ENCODE peak calls at places on chromosome 12, in six cellular contexts. H is astrocyte of the spinal cord, C is fibroblast of mammary gland, X is tibial nerve, V is foreskin fibroblast, G is ascending aorta. W is an unnamed sample.

GRCh38 chr12:111126331-111126730 is 206.0 kb upstream of the MYL2 start:
- DNase-seq in V (no peak), H (no peak), X (no peak), G (no peak), C (peak), W (no peak)

GRCh38 chr12:57875753-57876547 is 29.4 kb upstream of the CTDSP2 start:
- DNase-seq in C (no peak), X (no peak), G (no peak), H (no peak), V (no peak), W (no peak)

GRCh38 chr12:58302487-58303011 is 361.2 kb downstream of the ATP23 start:
- DNase-seq in V (no peak), H (no peak), C (no peak), G (no peak), X (no peak), W (no peak)

GRCh38 chr12:28237423-28237822 is 47.2 kb downstream of the CCDC91 start:
- DNase-seq in C (peak), X (no peak), H (no peak), G (no peak), V (peak), W (no peak)

GRCh38 chr12:124523071-124523470 is 44.3 kb downstream of the NCOR2 start:
- DNase-seq in H (no peak), G (no peak), X (no peak), V (peak), C (no peak), W (no peak)

GRCh38 chr12:68932123-68932700 is 759 bp downstream of the CPM start:
- DNase-seq in X (no peak), G (no peak), C (peak), H (no peak), V (no peak), W (no peak)

GRCh38 chr12:81573228-81573627 is 185.9 kb downstream of the PPFIA2 start:
- DNase-seq in H (peak), V (peak), X (no peak), C (peak), G (no peak), W (no peak)

GRCh38 chr12:117038919-117039318 is 60.3 kb downstream of the TESC start:
- DNase-seq in C (no peak), X (no peak), V (no peak), G (no peak), H (no peak), W (no peak)

GRCh38 chr12:132237772-132238486 is 91.5 kb downstream of the GALNT9 start:
- DNase-seq in V (no peak), C (no peak), G (no peak), X (no peak), H (no peak), W (no peak)

GRCh38 chr12:122063691-122064033 is 14.9 kb upstream of the MLXIP start:
- DNase-seq in G (no peak), V (no peak), H (no peak), X (no peak), C (no peak), W (no peak)

GRCh38 chr12:41073633-41074576 is 114.2 kb upstream of the PDZRN4 start:
- DNase-seq in H (no peak), V (no peak), G (no peak), X (no peak), C (no peak), W (no peak)

GRCh38 chr12:80641936-80642335 is 65.5 kb upstream of the MYF6 start:
- DNase-seq in C (peak), H (no peak), X (no peak), G (no peak), V (no peak), W (no peak)

DNA sequence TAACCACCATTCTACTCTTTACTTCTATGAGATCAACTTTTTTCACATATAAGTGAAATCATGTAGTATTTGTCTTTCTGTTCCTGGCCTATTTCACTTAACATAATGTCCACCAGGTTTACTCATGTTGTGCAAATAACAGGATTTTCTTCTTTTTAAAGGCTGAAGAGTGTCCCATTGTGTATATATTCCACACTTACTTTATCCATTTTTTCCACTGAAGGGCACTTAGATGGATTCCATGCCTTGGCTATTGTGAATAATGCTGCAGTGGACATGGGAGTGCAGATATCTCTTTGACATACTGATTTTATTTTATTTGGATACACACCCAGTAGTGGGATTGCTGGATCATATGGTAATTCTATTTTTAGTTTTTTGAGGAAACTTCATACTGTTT is 181.1 kb upstream of the HMGA2 start:
- DNase-seq in G (no peak), V (peak), X (no peak), H (no peak), C (peak), W (no peak)
- TF ChIP-seq CTCF in G (no peak), V (no peak), X (no peak), H (no peak), C (no peak), W (no peak)

DNA sequence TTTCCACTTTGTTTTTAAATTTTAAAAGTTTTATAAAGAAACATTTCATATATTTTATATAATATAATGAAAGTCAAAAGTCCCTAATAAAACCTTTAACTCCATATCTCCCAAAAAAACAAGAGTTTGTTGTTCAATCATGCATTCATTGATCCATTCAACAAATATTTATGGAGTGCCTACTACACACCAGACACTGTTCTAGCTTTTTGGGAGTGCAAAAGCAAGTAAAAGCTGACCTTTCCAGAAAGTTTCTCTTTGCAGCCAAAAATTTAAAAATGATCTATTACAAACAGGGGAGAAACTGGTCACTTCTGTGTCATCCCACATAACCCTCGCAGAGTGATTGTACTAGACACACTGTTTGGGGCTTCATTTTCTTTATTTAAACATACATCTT is 740.0 kb upstream of the TBX3 start:
- DNase-seq in H (no peak), G (no peak), C (no peak), X (no peak), V (no peak), W (no peak)
- H3K4me3 ChIP-seq in H (no peak), G (no peak), C (no peak), X (no peak), V (no peak), W (no peak)

DNA sequence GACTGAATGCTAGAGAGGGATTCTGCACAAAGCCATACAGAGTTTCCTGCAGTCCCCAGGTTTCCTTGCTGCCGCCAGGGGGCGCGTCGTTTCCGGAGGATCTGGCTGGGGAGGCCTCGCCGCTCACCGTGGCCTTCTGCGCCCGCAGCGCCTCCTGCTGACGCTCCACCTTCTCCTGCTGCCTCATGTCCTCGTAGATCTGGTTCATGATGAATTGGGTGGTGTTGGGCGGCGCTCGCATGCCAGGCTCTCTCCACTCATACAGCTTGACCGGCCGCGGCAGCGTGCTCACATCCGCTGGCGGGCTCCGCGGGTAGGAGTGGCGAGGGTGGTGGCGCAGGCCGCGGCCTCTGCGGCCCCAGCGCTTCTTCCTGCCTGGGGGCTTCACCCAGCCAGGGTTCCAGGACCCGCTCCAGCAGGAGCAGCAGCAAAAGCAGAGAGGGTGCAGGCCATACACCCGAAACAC is 987 bp downstream of the CCER1 start:
- DNase-seq in G (no peak), H (no peak), V (no peak), X (no peak), C (no peak), W (no peak)
- TF ChIP-seq CTCF in G (no peak), H (peak), V (no peak), X (no peak), C (peak), W (peak)

DNA sequence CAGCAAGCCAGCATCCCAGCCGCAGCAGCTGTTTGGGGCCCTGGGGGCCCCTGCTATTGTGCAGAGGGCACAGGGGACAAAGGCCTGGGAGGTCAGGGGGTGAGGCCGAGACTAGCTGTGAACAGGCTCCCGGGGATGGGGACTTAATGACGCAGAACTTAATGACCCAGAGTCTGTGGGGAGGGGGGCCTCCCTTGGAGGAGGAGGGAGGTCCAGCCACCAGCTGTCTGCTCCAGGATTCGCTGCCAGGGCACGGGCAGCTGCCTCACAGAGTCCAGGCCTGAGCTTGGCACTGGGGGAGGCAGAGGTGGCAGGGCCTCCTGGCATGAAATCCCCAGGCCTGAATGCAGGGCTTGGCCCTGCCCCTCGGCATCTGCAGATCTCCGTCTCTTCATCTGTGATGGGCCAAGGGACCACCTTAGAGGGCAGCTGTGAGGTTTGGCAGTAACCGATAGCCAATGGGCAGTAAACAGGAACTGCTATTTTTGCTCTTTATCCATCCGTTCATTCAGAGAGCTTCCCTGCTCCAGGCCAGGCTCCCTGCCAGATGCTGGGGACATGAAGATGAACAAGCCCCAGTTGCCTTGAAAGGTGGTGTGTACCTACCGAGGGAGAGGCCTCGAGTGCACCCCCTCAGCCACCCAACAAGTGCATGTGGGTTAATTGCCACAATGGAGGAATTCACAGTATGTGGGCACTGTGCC is 6.7 kb downstream of the FAM222A start:
- DNase-seq in G (no peak), C (no peak), V (no peak), H (no peak), X (no peak), W (no peak)
- H3K4me3 ChIP-seq in G (no peak), C (no peak), V (no peak), H (no peak), X (no peak), W (no peak)

GRCh38 chr12:107402041-107403022 is 283.3 kb upstream of the PWP1 start:
- DNase-seq in X (no peak), V (peak), C (peak), G (no peak), H (peak), W (no peak)

GRCh38 chr12:107405436-107405835 is 280.2 kb upstream of the PWP1 start:
- DNase-seq in V (no peak), H (no peak), C (no peak), G (no peak), X (no peak), W (no peak)

GRCh38 chr12:107406932-107407331 is 278.7 kb upstream of the PWP1 start:
- DNase-seq in X (no peak), H (no peak), C (no peak), G (no peak), V (no peak), W (no peak)

GRCh38 chr12:107400686-107401447 is 284.7 kb upstream of the PWP1 start:
- DNase-seq in G (no peak), V (peak), H (no peak), C (peak), X (no peak), W (no peak)

GRCh38 chr12:107404981-107405380 is 280.6 kb upstream of the PWP1 start:
- DNase-seq in X (no peak), C (peak), V (peak), H (no peak), G (no peak), W (no peak)
- TF ChIP-seq CTCF in X (no peak), C (peak), V (peak), H (peak), G (no peak), W (no peak)

DNA sequence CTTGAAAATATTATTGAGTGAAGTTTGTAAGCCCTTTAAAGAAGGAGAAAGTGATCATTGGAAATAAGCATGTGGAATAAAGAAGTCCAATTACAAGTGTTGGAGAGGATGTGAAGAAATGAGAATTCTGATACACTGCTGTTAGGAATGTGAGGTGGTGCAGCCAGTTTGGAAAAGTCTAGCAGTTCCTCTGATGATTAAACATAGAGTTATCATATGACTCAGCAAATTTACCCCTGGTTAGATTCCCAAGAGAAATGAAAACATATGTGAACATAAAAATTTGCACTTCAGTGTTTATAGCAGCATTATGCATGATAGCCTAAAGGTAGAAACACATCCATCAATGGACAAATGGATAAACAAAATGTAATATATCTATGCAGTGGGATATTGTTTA is 319.9 kb downstream of the AEBP2 start:
- DNase-seq in X (no peak), G (no peak), V (peak), H (peak), C (peak), W (no peak)
- H3K4me3 ChIP-seq in X (no peak), G (no peak), V (no peak), H (no peak), C (no peak), W (no peak)